ENCODE peak calls at places on chromosomes 13 and 19, in five cellular contexts. One of them, this sample, is unnamed.
A peak's percentile ranks its signal among the peaks of the same experiment; 100 is the strongest.

GRCh38 chr13:72970301-72970880 is 88.4 kb upstream of the KLF5 start:
- DNase-seq in fibroblast of the aortic adventitia: no peak
- DNase-seq in AG04450: no peak
- DNase-seq in AG10803: no peak
- DNase-seq in pancreas: no peak
- DNase-seq in this sample: no peak

GRCh38 chr13:85693889-85694511 is 105.2 kb downstream of the SLITRK6 start:
- DNase-seq in pancreas: no peak
- DNase-seq in AG10803: no peak
- DNase-seq in fibroblast of the aortic adventitia: no peak
- DNase-seq in AG04450: no peak
- DNase-seq in this sample: peak; percentile 3

GRCh38 chr13:31328549-31329229 is 128.9 kb downstream of the B3GLCT start:
- DNase-seq in AG10803: no peak
- DNase-seq in fibroblast of the aortic adventitia: peak; percentile 23
- DNase-seq in AG04450: no peak
- DNase-seq in pancreas: no peak
- DNase-seq in this sample: no peak

GRCh38 chr19:57241181-57241580 is 749 bp downstream of the ZNF805 start:
- DNase-seq in fibroblast of the aortic adventitia: peak; percentile 41
- DNase-seq in AG10803: peak; percentile 36
- DNase-seq in AG04450: no peak
- DNase-seq in pancreas: no peak
- DNase-seq in this sample: no peak

GRCh38 chr13:28590450-28590849 is 68.5 kb upstream of the POMP start:
- DNase-seq in AG04450: no peak
- DNase-seq in AG10803: no peak
- DNase-seq in fibroblast of the aortic adventitia: no peak
- DNase-seq in pancreas: no peak
- DNase-seq in this sample: no peak

GRCh38 chr13:99228737-99229691 is 28.4 kb downstream of the UBAC2 start:
- DNase-seq in pancreas: no peak
- DNase-seq in AG04450: peak; percentile 49
- DNase-seq in AG10803: peak; percentile 92
- DNase-seq in fibroblast of the aortic adventitia: peak; percentile 19
- DNase-seq in this sample: peak; percentile 91

GRCh38 chr19:2251577-2252480 is 2.7 kb downstream of the AMH start:
- DNase-seq in fibroblast of the aortic adventitia: no peak
- DNase-seq in AG04450: no peak
- DNase-seq in pancreas: peak; percentile 70
- DNase-seq in AG10803: no peak
- DNase-seq in this sample: no peak

GRCh38 chr19:45107621-45108170 is 14.7 kb downstream of the PPP1R37 start:
- DNase-seq in pancreas: no peak
- DNase-seq in AG04450: no peak
- DNase-seq in fibroblast of the aortic adventitia: no peak
- DNase-seq in AG10803: no peak
- DNase-seq in this sample: no peak

GRCh38 chr13:42751693-42752092 is 29.7 kb upstream of the FAM216B start:
- DNase-seq in AG10803: no peak
- DNase-seq in fibroblast of the aortic adventitia: no peak
- DNase-seq in AG04450: no peak
- DNase-seq in pancreas: no peak
- DNase-seq in this sample: no peak

GRCh38 chr19:920051-920857 is 3.1 kb downstream of the KISS1R start:
- DNase-seq in AG10803: no peak
- DNase-seq in AG04450: no peak
- DNase-seq in pancreas: peak; percentile 88
- DNase-seq in fibroblast of the aortic adventitia: peak; percentile 17
- DNase-seq in this sample: no peak

GRCh38 chr19:34999498-35000337 is at the start of gene GRAMD1A:
- DNase-seq in pancreas: peak; percentile 94
- DNase-seq in AG10803: peak; percentile 82
- DNase-seq in AG04450: peak; percentile 58
- DNase-seq in fibroblast of the aortic adventitia: peak; percentile 83
- DNase-seq in this sample: peak; percentile 61

GRCh38 chr19:18440421-18440877 is 2.5 kb upstream of the ISYNA1 start:
- DNase-seq in fibroblast of the aortic adventitia: no peak
- DNase-seq in AG04450: no peak
- DNase-seq in pancreas: no peak
- DNase-seq in AG10803: no peak
- DNase-seq in this sample: no peak

GRCh38 chr19:18438331-18439024 is 545 bp upstream of the ISYNA1 start:
- DNase-seq in pancreas: peak; percentile 89
- DNase-seq in fibroblast of the aortic adventitia: peak; percentile 46
- DNase-seq in AG10803: no peak
- DNase-seq in AG04450: no peak
- DNase-seq in this sample: no peak

GRCh38 chr19:18439910-18440237 is 1.9 kb upstream of the ISYNA1 start:
- DNase-seq in AG10803: no peak
- DNase-seq in AG04450: no peak
- DNase-seq in fibroblast of the aortic adventitia: no peak
- DNase-seq in pancreas: no peak
- DNase-seq in this sample: no peak

GRCh38 chr19:18437481-18438330 is at the start of gene ISYNA1:
- DNase-seq in AG10803: no peak
- DNase-seq in pancreas: peak; percentile 90
- DNase-seq in fibroblast of the aortic adventitia: no peak
- DNase-seq in AG04450: no peak
- DNase-seq in this sample: no peak

GRCh38 chr19:18439025-18439909 is 1.3 kb upstream of the ISYNA1 start:
- DNase-seq in AG04450: no peak
- DNase-seq in pancreas: no peak
- DNase-seq in fibroblast of the aortic adventitia: peak; percentile 45
- DNase-seq in AG10803: peak; percentile 58
- DNase-seq in this sample: peak; percentile 45
- TF ChIP-seq CTCF in AG04450: peak; percentile 33
- TF ChIP-seq CTCF in pancreas: no peak
- TF ChIP-seq CTCF in fibroblast of the aortic adventitia: no peak
- TF ChIP-seq CTCF in AG10803: no peak
- TF ChIP-seq CTCF in this sample: peak; percentile 37

GRCh38 chr19:3556978-3557460 is 367 bp downstream of the MFSD12 start:
- DNase-seq in fibroblast of the aortic adventitia: no peak
- DNase-seq in AG10803: no peak
- DNase-seq in pancreas: peak; percentile 84
- DNase-seq in AG04450: no peak
- DNase-seq in this sample: peak; percentile 29
- TF ChIP-seq CTCF in fibroblast of the aortic adventitia: no peak
- TF ChIP-seq CTCF in AG10803: no peak
- TF ChIP-seq CTCF in pancreas: no peak
- TF ChIP-seq CTCF in AG04450: no peak
- TF ChIP-seq CTCF in this sample: peak; percentile 35

GRCh38 chr13:21034602-21035190 is 26.7 kb downstream of the LATS2 start:
- DNase-seq in AG04450: no peak
- DNase-seq in pancreas: no peak
- DNase-seq in AG10803: no peak
- DNase-seq in fibroblast of the aortic adventitia: peak; percentile 43
- DNase-seq in this sample: no peak
- TF ChIP-seq CTCF in AG04450: no peak
- TF ChIP-seq CTCF in pancreas: no peak
- TF ChIP-seq CTCF in AG10803: no peak
- TF ChIP-seq CTCF in fibroblast of the aortic adventitia: peak; percentile 27
- TF ChIP-seq CTCF in this sample: no peak

DNA sequence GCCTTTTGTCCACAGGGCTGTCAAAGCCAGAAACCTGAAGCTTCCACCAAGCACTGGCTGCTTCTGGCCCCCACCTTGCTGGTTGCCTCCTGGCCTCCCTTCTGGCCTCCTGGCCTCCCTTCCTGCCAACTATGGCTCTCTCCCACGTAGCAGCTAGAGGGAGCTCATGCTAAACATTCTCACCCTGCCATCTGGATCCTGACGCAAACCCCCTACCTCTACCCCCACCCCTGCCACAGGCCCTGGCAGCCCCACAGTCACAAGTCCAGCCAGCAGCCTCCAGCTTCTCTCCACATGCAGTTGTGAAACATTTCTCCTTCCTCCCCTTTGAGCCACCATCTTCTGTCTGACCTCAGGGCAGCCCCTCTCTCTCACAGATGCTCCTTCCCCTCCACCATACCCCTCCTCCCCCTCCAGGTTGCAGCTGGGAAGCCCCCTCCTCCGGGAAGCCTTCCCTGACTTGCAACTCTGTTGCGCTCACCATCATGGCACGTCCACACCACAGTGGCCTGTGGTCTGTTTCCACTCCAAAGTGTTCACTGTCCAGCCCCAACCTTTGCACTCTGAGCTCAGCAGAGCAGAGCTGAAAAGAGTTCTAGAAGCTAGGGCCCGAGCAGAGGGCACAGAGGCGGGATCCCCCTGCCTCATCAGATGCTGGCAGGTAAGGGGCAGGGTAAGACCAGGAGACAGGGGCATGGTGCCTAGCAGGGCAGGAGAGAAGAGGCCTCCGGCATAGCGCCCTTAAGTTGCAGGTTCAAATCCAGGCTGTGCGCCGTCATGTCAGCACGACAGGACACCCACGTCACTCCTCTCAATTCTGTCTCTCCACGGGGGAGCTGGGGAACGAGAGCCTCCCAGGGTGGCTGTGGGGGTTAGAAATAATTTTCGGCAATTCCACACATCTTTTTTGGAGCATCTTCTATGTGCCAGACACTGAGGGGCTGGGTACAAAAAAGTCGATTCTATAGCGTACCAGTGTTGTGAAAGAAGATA is 7.3 kb downstream of the ADGRL1 start:
- DNase-seq in AG04450: no peak
- DNase-seq in fibroblast of the aortic adventitia: no peak
- DNase-seq in AG10803: peak; percentile 44
- DNase-seq in pancreas: no peak
- DNase-seq in this sample: no peak
- TF ChIP-seq CTCF in AG04450: no peak
- TF ChIP-seq CTCF in fibroblast of the aortic adventitia: peak; percentile 16
- TF ChIP-seq CTCF in AG10803: peak; percentile 26
- TF ChIP-seq CTCF in pancreas: no peak
- TF ChIP-seq CTCF in this sample: peak; percentile 45

GRCh38 chr13:65881561-65882155 is 1348.5 kb downstream of the PCDH9 start:
- DNase-seq in AG04450: no peak
- DNase-seq in AG10803: no peak
- DNase-seq in pancreas: no peak
- DNase-seq in fibroblast of the aortic adventitia: no peak
- DNase-seq in this sample: no peak

DNA sequence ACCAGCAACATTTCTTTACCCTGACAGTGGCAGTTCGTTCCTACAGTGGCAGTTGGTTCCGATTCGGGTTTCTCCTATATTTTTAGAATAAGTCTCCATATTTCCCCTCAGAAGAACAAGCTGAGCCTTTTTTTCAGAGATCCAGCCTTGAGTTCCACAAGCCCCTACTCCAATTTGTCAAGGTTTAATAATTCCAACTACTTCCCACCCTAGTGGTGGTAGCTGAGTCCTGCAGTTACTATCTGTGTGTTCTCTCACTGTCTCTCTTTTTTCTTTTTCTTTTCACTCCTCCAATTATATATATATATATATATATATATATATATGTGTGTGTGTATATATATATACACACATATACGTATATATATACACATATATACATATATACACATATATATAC is 1347.3 kb downstream of the PCDH9 start:
- DNase-seq in AG10803: no peak
- DNase-seq in fibroblast of the aortic adventitia: no peak
- DNase-seq in AG04450: no peak
- DNase-seq in pancreas: no peak
- DNase-seq in this sample: no peak
- TF ChIP-seq CTCF in AG10803: no peak
- TF ChIP-seq CTCF in fibroblast of the aortic adventitia: peak; percentile 34
- TF ChIP-seq CTCF in AG04450: peak; percentile 24
- TF ChIP-seq CTCF in pancreas: no peak
- TF ChIP-seq CTCF in this sample: peak; percentile 54

DNA sequence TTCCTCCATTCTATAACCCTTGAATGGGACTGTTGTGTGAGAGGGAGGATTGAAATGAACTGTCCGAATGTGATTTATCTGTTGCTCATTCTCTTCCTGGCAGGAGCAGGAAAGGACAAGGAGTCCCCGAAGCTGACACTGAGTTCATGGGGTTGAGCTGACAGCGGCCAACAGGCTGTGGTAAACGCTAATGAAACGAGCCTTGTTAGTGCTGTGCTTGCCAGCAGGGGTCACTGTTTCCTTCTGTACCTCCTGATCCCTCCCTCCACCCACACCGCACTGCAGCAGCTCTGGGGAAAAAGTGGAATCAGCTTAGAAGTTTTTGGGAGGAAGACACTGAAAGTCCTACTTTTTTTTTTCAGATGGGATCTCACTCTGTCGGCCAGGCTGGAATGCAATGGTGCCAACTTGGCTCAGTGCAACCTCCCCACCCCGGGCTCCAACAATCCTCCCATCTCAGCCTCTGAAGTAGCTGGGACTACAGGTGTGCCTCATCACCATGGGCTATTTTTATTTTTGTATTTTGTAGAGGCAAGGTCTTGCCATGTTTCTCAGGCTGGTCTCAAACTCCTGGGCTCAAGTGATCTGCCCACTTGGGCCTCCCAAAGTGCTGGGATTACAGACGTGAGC is 6.7 kb upstream of the ZNF761 start:
- DNase-seq in pancreas: peak; percentile 74
- DNase-seq in AG04450: peak; percentile 38
- DNase-seq in AG10803: peak; percentile 63
- DNase-seq in fibroblast of the aortic adventitia: peak; percentile 68
- DNase-seq in this sample: peak; percentile 42
- TF ChIP-seq CTCF in pancreas: peak; percentile 66
- TF ChIP-seq CTCF in AG04450: peak; percentile 75
- TF ChIP-seq CTCF in AG10803: peak; percentile 82
- TF ChIP-seq CTCF in fibroblast of the aortic adventitia: peak; percentile 80
- TF ChIP-seq CTCF in this sample: peak; percentile 88

This sample was measured in HFFc6.